ENCODE peak calls at places on chromosomes 5 and 9, in seven cellular contexts. I, U, P, G, L, C and K are unnamed samples.
A peak's percentile ranks its signal among the peaks of the same experiment; 100 is the strongest.

GRCh38 chr9:123642291-123643278 is 286.6 kb downstream of the CRB2 start:
- DNase-seq in I (peak; percentile 18), U (no peak), P (no peak), G (no peak), L (peak; percentile 58), C (peak; percentile 36), K (no peak)

GRCh38 chr5:56476487-56476856 is 243.3 kb upstream of the ANKRD55 start:
- DNase-seq in I (no peak), U (no peak), P (no peak), G (no peak), L (no peak), C (no peak), K (no peak)

GRCh38 chr5:116013207-116013777 is 19.0 kb upstream of the ARL14EPL start:
- DNase-seq in I (peak; percentile 41), U (no peak), P (no peak), G (no peak), L (no peak), C (no peak), K (no peak)

GRCh38 chr5:176180339-176180738 is 57.9 kb upstream of the SIMC1 start:
- DNase-seq in I (peak; percentile 19), U (no peak), P (peak; percentile 42), G (no peak), L (no peak), C (no peak), K (no peak)

GRCh38 chr9:93491593-93492232 is 38.3 kb upstream of the FAM120AOS start:
- DNase-seq in I (no peak), U (no peak), P (no peak), G (no peak), L (no peak), C (no peak), K (no peak)

GRCh38 chr5:172496671-172497371 is 42.5 kb upstream of the SH3PXD2B start:
- DNase-seq in I (peak; percentile 74), U (no peak), P (peak; percentile 67), G (no peak), L (peak; percentile 73), C (peak; percentile 70), K (peak; percentile 56)

GRCh38 chr9:5712651-5713360 is 83.9 kb downstream of the RIC1 start:
- DNase-seq in I (no peak), U (no peak), P (no peak), G (no peak), L (no peak), C (no peak), K (no peak)

GRCh38 chr9:120563044-120563443 is 16.9 kb downstream of the CDK5RAP2 start:
- DNase-seq in I (no peak), U (no peak), P (no peak), G (no peak), L (no peak), C (peak; percentile 39), K (no peak)

GRCh38 chr5:174535691-174536090 is 188.7 kb upstream of the MSX2 start:
- DNase-seq in I (peak; percentile 88), U (no peak), P (no peak), G (no peak), L (no peak), C (no peak), K (no peak)

GRCh38 chr5:9197881-9198260 is 348.0 kb downstream of the SEMA5A start:
- DNase-seq in I (peak; percentile 70), U (no peak), P (no peak), G (no peak), L (no peak), C (no peak), K (no peak)

GRCh38 chr9:105053209-105053652 is 125.3 kb upstream of the ABCA1 start:
- DNase-seq in I (peak; percentile 93), U (no peak), P (no peak), G (no peak), L (no peak), C (no peak), K (no peak)

GRCh38 chr9:107176701-107177100 is 106.4 kb upstream of the RAD23B start:
- DNase-seq in I (no peak), U (no peak), P (no peak), G (no peak), L (no peak), C (no peak), K (no peak)

GRCh38 chr5:28403846-28404245 is 1365.5 kb upstream of the CDH9 start:
- DNase-seq in I (peak; percentile 74), U (no peak), P (no peak), G (no peak), L (no peak), C (no peak), K (no peak)

GRCh38 chr9:131104016-131104740 is 7.8 kb downstream of the AIF1L start:
- DNase-seq in I (no peak), U (no peak), P (no peak), G (no peak), L (no peak), C (no peak), K (no peak)

GRCh38 chr5:170536498-170536897 is 32.7 kb downstream of the KCNIP1 start:
- DNase-seq in I (no peak), U (no peak), P (no peak), G (no peak), L (no peak), C (no peak), K (no peak)

GRCh38 chr9:14218253-14218652 is 95.7 kb downstream of the NFIB start:
- DNase-seq in I (no peak), U (no peak), P (no peak), G (no peak), L (no peak), C (no peak), K (no peak)

GRCh38 chr9:111148994-111149759 is 110.9 kb upstream of the LPAR1 start:
- DNase-seq in I (no peak), U (no peak), P (peak; percentile 70), G (no peak), L (no peak), C (peak; percentile 25), K (no peak)

GRCh38 chr5:142327111-142327842 is 2.5 kb upstream of the SPRY4 start:
- DNase-seq in I (peak; percentile 64), U (no peak), P (peak; percentile 69), G (no peak), L (no peak), C (no peak), K (no peak)

GRCh38 chr5:139748505-139748826 is 47.1 kb upstream of the PSD2 start:
- DNase-seq in I (no peak), U (no peak), P (no peak), G (no peak), L (no peak), C (no peak), K (no peak)

GRCh38 chr5:173468821-173469251 is 140.6 kb upstream of the STC2 start:
- DNase-seq in I (peak; percentile 30), U (no peak), P (no peak), G (no peak), L (no peak), C (no peak), K (no peak)

GRCh38 chr9:21672762-21673161 is 129.7 kb upstream of the MTAP start:
- DNase-seq in I (peak; percentile 85), U (no peak), P (no peak), G (no peak), L (no peak), C (no peak), K (no peak)

GRCh38 chr5:116652196-116652729 is 77.6 kb upstream of the SEMA6A start:
- DNase-seq in I (peak; percentile 83), U (no peak), P (peak; percentile 88), G (no peak), L (peak; percentile 76), C (peak; percentile 62), K (no peak)

GRCh38 chr9:97985058-97985861 is 2.1 kb downstream of the ANP32B start:
- DNase-seq in I (no peak), U (no peak), P (no peak), G (no peak), L (no peak), C (no peak), K (no peak)

GRCh38 chr5:154997746-154998145 is 15.8 kb upstream of the KIF4B start:
- DNase-seq in I (peak; percentile 33), U (no peak), P (no peak), G (no peak), L (no peak), C (no peak), K (no peak)

GRCh38 chr5:155001523-155001922 is 12.0 kb upstream of the KIF4B start:
- DNase-seq in I (no peak), U (no peak), P (no peak), G (no peak), L (no peak), C (no peak), K (no peak)

GRCh38 chr5:154993461-154993860 is 20.1 kb upstream of the KIF4B start:
- DNase-seq in I (no peak), U (no peak), P (no peak), G (no peak), L (no peak), C (no peak), K (no peak)

GRCh38 chr5:154999865-155000264 is 13.7 kb upstream of the KIF4B start:
- DNase-seq in I (no peak), U (no peak), P (no peak), G (no peak), L (no peak), C (no peak), K (no peak)

DNA sequence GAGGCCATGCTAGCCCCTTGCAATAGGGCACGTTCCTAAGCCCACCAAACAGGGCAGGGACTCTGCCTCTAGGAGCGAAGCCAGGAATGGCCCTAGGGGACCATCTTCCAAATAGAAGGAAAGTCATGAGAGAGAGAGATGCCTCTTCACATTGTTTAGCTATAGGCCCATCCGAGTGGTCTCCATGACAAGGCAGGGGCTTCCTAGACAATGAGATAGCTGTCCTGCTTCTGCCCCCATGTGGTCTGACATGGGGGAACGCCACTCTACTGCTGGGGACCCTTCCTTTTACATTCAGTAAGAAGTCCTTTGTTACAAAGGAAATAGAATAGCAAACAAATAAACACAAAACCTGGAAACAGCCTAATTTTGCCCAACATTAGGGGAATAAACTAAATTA is 17.9 kb upstream of the KIF4B start:
- DNase-seq in I (no peak), U (no peak), P (no peak), G (no peak), L (no peak), C (no peak), K (no peak)
- TF ChIP-seq CTCF in I (no peak), U (no peak), P (no peak), G (no peak), L (no peak), C (no peak), K (peak; percentile 60)

DNA sequence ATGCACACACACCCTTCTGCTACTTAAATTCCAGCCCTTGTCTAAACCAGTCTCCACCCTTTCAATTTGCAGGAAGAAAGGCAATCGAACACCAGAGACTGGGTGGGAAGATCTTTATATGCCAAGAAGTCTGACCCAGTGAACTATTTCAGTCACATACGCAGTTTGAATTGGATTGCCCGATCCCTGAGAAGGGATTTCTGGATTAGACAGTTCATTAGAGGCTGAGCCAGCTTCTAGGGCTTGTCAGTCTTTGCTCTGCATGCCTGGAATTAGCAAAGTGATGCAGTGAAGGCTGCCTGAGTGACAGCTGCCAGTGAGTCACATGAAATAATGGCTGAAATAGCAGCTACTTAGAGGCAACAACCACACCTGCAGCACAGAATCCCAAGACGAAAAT is 159.9 kb downstream of the PPP2R2B start:
- DNase-seq in I (no peak), U (no peak), P (no peak), G (no peak), L (no peak), C (no peak), K (no peak)
- TF ChIP-seq CTCF in I (no peak), U (no peak), P (no peak), G (no peak), L (no peak), C (no peak), K (no peak)

GRCh38 chr9:86639287-86639686 is 285.1 kb upstream of the TUT7 start:
- DNase-seq in I (no peak), U (no peak), P (no peak), G (no peak), L (no peak), C (no peak), K (no peak)
- TF ChIP-seq CTCF in I (no peak), U (no peak), P (no peak), G (no peak), L (no peak), C (no peak), K (no peak)

GRCh38 chr5:128494516-128494915 is 43.5 kb downstream of the FBN2 start:
- DNase-seq in I (no peak), U (no peak), P (no peak), G (no peak), L (no peak), C (no peak), K (no peak)
- TF ChIP-seq CTCF in I (peak; percentile 19), U (no peak), P (no peak), G (no peak), L (no peak), C (no peak), K (peak; percentile 39)